ENCODE peak calls at places on chromosomes 5 and 9, in eight cellular contexts. K, C, B, H, E, O, X and A are unnamed samples.

GRCh38 chr9:70046274-70047070 is 2.8 kb downstream of the MAMDC2 start:
- DNase-seq in H (no peak), E (no peak), C (peak; percentile 56), K (peak; percentile 22), B (no peak), O (no peak), X (no peak), A (no peak)

GRCh38 chr5:131595088-131596033 is 39.7 kb downstream of the RAPGEF6 start:
- DNase-seq in X (no peak), C (no peak), K (no peak), E (no peak), O (no peak), B (peak; percentile 19), H (no peak), A (no peak)

GRCh38 chr5:1512541-1513291 is 11.0 kb downstream of the LPCAT1 start:
- DNase-seq in C (peak; percentile 43), O (no peak), X (peak; percentile 64), K (no peak), H (no peak), E (no peak), B (no peak), A (peak; percentile 45)

GRCh38 chr9:21919377-21920362 is 74.5 kb downstream of the CDKN2A start:
- DNase-seq in X (no peak), H (no peak), K (peak; percentile 84), C (no peak), B (peak; percentile 60), E (no peak), O (peak; percentile 29), A (no peak)

GRCh38 chr9:5269249-5269715 is 35.2 kb downstream of the RLN2 start:
- DNase-seq in X (no peak), C (no peak), B (no peak), O (peak; percentile 59), K (peak; percentile 83), H (no peak), E (no peak), A (no peak)

GRCh38 chr5:80904533-80905187 is 55.5 kb upstream of the RASGRF2 start:
- DNase-seq in O (no peak), E (no peak), K (no peak), B (peak; percentile 19), H (no peak), X (no peak), C (no peak), A (no peak)

GRCh38 chr9:111431684-111432083 is 52.5 kb downstream of the ECPAS start:
- DNase-seq in B (no peak), E (no peak), K (no peak), X (no peak), H (no peak), C (no peak), O (no peak), A (no peak)

GRCh38 chr5:18792145-18792544 is 1157.9 kb downstream of the TAF11L14 start:
- DNase-seq in B (no peak), C (no peak), O (no peak), K (peak; percentile 1), H (no peak), X (no peak), E (no peak), A (no peak)

GRCh38 chr9:136439550-136440408 is at the start of gene INPP5E:
- DNase-seq in K (peak; percentile 70), X (peak; percentile 92), H (peak; percentile 88), O (no peak), C (peak; percentile 84), B (peak; percentile 86), E (peak; percentile 71), A (peak; percentile 80)